ENCODE peak calls at places on chromosome 19, in six cellular contexts. D is stimulated activated CD8-positive, alpha-beta memory T cell treated with anti-CD3 and anti-CD28 coated beads, Interleukin-7, amount 100 ng/mL, for 24 hours; T is stimulated activated CD4-positive, alpha-beta T cell treated with anti-CD3 and anti-CD28 coated beads, Interleukin-4, amount 100 ng/mL, for 1 hour; V is head of caudate nucleus; S is fibroblast of pulmonary artery; P is lower leg skin. W is an unnamed sample.

GRCh38 chr19:39199025-39199424 is 2.3 kb downstream of the NCCRP1 start:
- DNase-seq in D (no peak), T (no peak), V (peak; percentile 67), S (peak; percentile 56), P (no peak), W (no peak)

GRCh38 chr19:15379996-15380647 is 535 bp upstream of the AKAP8 start:
- DNase-seq in D (no peak), T (no peak), V (no peak), S (peak; percentile 51), P (peak; percentile 71), W (no peak)

GRCh38 chr19:10408511-10409291 is 5.4 kb upstream of the CDC37 start:
- DNase-seq in D (no peak), T (peak; percentile 48), V (peak; percentile 72), S (no peak), P (no peak), W (peak; percentile 50)

GRCh38 chr19:16373539-16373938 is 48.9 kb downstream of the KLF2 start:
- DNase-seq in D (no peak), T (no peak), V (no peak), S (peak; percentile 54), P (no peak), W (no peak)

GRCh38 chr19:44658069-44658727 is 13.1 kb upstream of the CEACAM19 start:
- DNase-seq in D (no peak), T (no peak), V (no peak), S (no peak), P (no peak), W (no peak)

GRCh38 chr19:2237051-2237868 is 636 bp downstream of the SF3A2 start:
- DNase-seq in D (no peak), T (no peak), V (no peak), S (no peak), P (no peak), W (no peak)

GRCh38 chr19:46192990-46193650 is 36.4 kb upstream of the IGFL1 start:
- DNase-seq in D (no peak), T (no peak), V (no peak), S (peak; percentile 69), P (peak; percentile 83), W (no peak)

GRCh38 chr19:1634242-1634937 is 18.0 kb downstream of the TCF3 start:
- DNase-seq in D (no peak), T (no peak), V (no peak), S (no peak), P (no peak), W (no peak)

GRCh38 chr19:10889880-10890279 is 18.5 kb downstream of the CARM1 start:
- DNase-seq in D (no peak), T (no peak), V (no peak), S (no peak), P (no peak), W (no peak)

GRCh38 chr19:1070931-1071791 is 4.2 kb downstream of the ARHGAP45 start:
- DNase-seq in D (no peak), T (no peak), V (no peak), S (no peak), P (no peak), W (no peak)

GRCh38 chr19:29516821-29517395 is 8.9 kb upstream of the VSTM2B start:
- DNase-seq in D (no peak), T (no peak), V (no peak), S (no peak), P (no peak), W (no peak)

GRCh38 chr19:54708781-54709180 is 15.5 kb upstream of the KIR3DL3 start:
- DNase-seq in D (no peak), T (no peak), V (no peak), S (no peak), P (no peak), W (no peak)

GRCh38 chr19:49809155-49809986 is 3.7 kb downstream of the FUZ start:
- DNase-seq in D (peak; percentile 13), T (peak; percentile 47), V (peak; percentile 48), S (no peak), P (peak; percentile 50), W (no peak)

GRCh38 chr19:55437410-55437809 is 5.7 kb downstream of the SHISA7 start:
- DNase-seq in D (no peak), T (no peak), V (no peak), S (peak; percentile 73), P (no peak), W (peak; percentile 19)

GRCh38 chr19:16676101-16676798 is 15.3 kb downstream of the TMEM38A start:
- DNase-seq in D (no peak), T (no peak), V (no peak), S (no peak), P (no peak), W (no peak)

GRCh38 chr19:336067-336614 is 8.5 kb downstream of the MIER2 start:
- DNase-seq in D (no peak), T (no peak), V (no peak), S (no peak), P (no peak), W (no peak)

GRCh38 chr19:42069619-42070293 is at the start of gene GRIK5:
- DNase-seq in D (no peak), T (no peak), V (peak; percentile 57), S (no peak), P (no peak), W (peak; percentile 13)

GRCh38 chr19:58328999-58329398 is 2.2 kb downstream of the ZSCAN22 start:
- DNase-seq in D (no peak), T (no peak), V (no peak), S (no peak), P (no peak), W (no peak)

GRCh38 chr19:10189631-10190425 is 4.9 kb downstream of the DNMT1 start:
- DNase-seq in D (no peak), T (no peak), V (no peak), S (no peak), P (no peak), W (no peak)

GRCh38 chr19:37227996-37228395 is 10.0 kb downstream of the ZNF383 start:
- DNase-seq in D (no peak), T (peak; percentile 19), V (no peak), S (no peak), P (no peak), W (peak; percentile 1)

GRCh38 chr19:6765738-6766356 is 1.4 kb downstream of the SH2D3A start:
- DNase-seq in D (no peak), T (no peak), V (no peak), S (no peak), P (peak; percentile 80), W (no peak)

GRCh38 chr19:30682576-30683536 is 310.7 kb downstream of the ZNF536 start:
- DNase-seq in D (peak; percentile 21), T (peak; percentile 59), V (peak; percentile 79), S (peak; percentile 70), P (peak; percentile 78), W (peak; percentile 65)

GRCh38 chr19:17450264-17451075 is 2.0 kb upstream of the TMEM221 start:
- DNase-seq in D (no peak), T (peak; percentile 45), V (no peak), S (no peak), P (no peak), W (no peak)

GRCh38 chr19:38869160-38869835 is 8.8 kb downstream of the RINL start:
- DNase-seq in D (no peak), T (peak; percentile 30), V (no peak), S (no peak), P (no peak), W (no peak)

GRCh38 chr19:6616011-6616410 is 25.1 kb upstream of the CD70 start:
- DNase-seq in D (no peak), T (no peak), V (no peak), S (peak; percentile 36), P (no peak), W (no peak)

GRCh38 chr19:35262101-35262761 is 6.5 kb upstream of the USF2 start:
- DNase-seq in D (no peak), T (no peak), V (no peak), S (no peak), P (no peak), W (no peak)

GRCh38 chr19:19434483-19435045 is 29.1 kb downstream of the GATAD2A start:
- DNase-seq in D (no peak), T (no peak), V (no peak), S (peak; percentile 84), P (peak; percentile 62), W (no peak)

GRCh38 chr19:20038358-20039202 is 725 bp downstream of the ZNF682 start:
- DNase-seq in D (no peak), T (no peak), V (no peak), S (no peak), P (no peak), W (no peak)

GRCh38 chr19:54551293-54551692 is 22.3 kb upstream of the LILRA2 start:
- DNase-seq in D (no peak), T (no peak), V (no peak), S (no peak), P (no peak), W (no peak)

GRCh38 chr19:11387154-11388034 is 3.3 kb upstream of the EPOR start:
- DNase-seq in D (no peak), T (no peak), V (no peak), S (no peak), P (no peak), W (no peak)

GRCh38 chr19:708154-709141 is at the start of gene PALM:
- DNase-seq in D (no peak), T (no peak), V (peak; percentile 32), S (no peak), P (no peak), W (no peak)